ENCODE peak calls at places on chromosomes 7 and 10, in nine cellular contexts. D, Q, F, W, P, U, G, Z and N are unnamed samples.

GRCh38 chr10:88070080-88070880 is 206.9 kb downstream of the PTEN start:
- DNase-seq in D (no peak), Q (no peak), F (no peak), W (peak; percentile 11), P (no peak), U (no peak), G (peak; percentile 67), Z (no peak), N (no peak)

GRCh38 chr7:96995406-96996110 is 9.8 kb upstream of the DLX6 start:
- DNase-seq in D (no peak), Q (no peak), F (no peak), W (no peak), P (no peak), U (no peak), G (no peak), Z (no peak), N (no peak)

GRCh38 chr10:1376384-1376945 is 320.3 kb downstream of the WDR37 start:
- DNase-seq in D (no peak), Q (no peak), F (no peak), W (no peak), P (no peak), U (no peak), G (no peak), Z (no peak), N (no peak)

GRCh38 chr10:4545077-4545476 is 280.9 kb upstream of the AKR1E2 start:
- DNase-seq in D (peak; percentile 36), Q (no peak), F (no peak), W (no peak), P (no peak), U (no peak), G (no peak), Z (no peak), N (no peak)

GRCh38 chr7:159091480-159092475 is 52.9 kb downstream of the VIPR2 start:
- DNase-seq in D (no peak), Q (no peak), F (no peak), W (no peak), P (no peak), U (no peak), G (no peak), Z (no peak), N (no peak)

GRCh38 chr7:17773289-17773626 is 167.0 kb downstream of the SNX13 start:
- DNase-seq in D (peak; percentile 49), Q (peak; percentile 44), F (peak; percentile 53), W (peak; percentile 93), P (no peak), U (no peak), G (peak; percentile 93), Z (no peak), N (peak; percentile 17)

GRCh38 chr10:4983615-4984216 is 19.9 kb downstream of the AKR1C2 start:
- DNase-seq in D (no peak), Q (no peak), F (no peak), W (no peak), P (no peak), U (no peak), G (no peak), Z (no peak), N (no peak)

GRCh38 chr10:42959833-42960232 is 117.0 kb upstream of the RET start:
- DNase-seq in D (no peak), Q (no peak), F (no peak), W (no peak), P (peak; percentile 10), U (peak; percentile 4), G (no peak), Z (no peak), N (no peak)

GRCh38 chr10:11165591-11166543 is 148.2 kb downstream of the CELF2 start:
- DNase-seq in D (no peak), Q (no peak), F (peak; percentile 93), W (peak; percentile 19), P (peak; percentile 63), U (peak; percentile 70), G (no peak), Z (no peak), N (no peak)

GRCh38 chr10:79162861-79163662 is 94.3 kb downstream of the ZMIZ1 start:
- DNase-seq in D (no peak), Q (no peak), F (no peak), W (no peak), P (no peak), U (no peak), G (peak; percentile 54), Z (no peak), N (no peak)

GRCh38 chr10:97400665-97401454 is at the start of gene RRP12:
- DNase-seq in D (peak; percentile 91), Q (peak; percentile 76), F (peak; percentile 99), W (peak; percentile 99), P (peak; percentile 77), U (peak; percentile 61), G (peak; percentile 98), Z (peak; percentile 99), N (peak; percentile 95)
- TF ChIP-seq CTCF in D (peak; percentile 23), Q (peak; percentile 17), F (no peak), W (no peak), P (peak; percentile 15), U (no peak), G (peak; percentile 16), Z (no peak), N (peak; percentile 10)

GRCh38 chr7:4144801-4145470 is 537.2 kb upstream of the FOXK1 start:
- DNase-seq in D (no peak), Q (no peak), F (no peak), W (peak; percentile 8), P (peak; percentile 51), U (peak; percentile 42), G (peak; percentile 28), Z (no peak), N (no peak)
- H3K4me3 ChIP-seq in D (no peak overlapping the region), Q (no peak overlapping the region), F (no peak overlapping the region), W (no peak overlapping the region), P (peak overlapping the region; percentile 17), U (peak overlapping the region; percentile 37), G (no peak overlapping the region), Z (no peak overlapping the region), N (no peak overlapping the region)

GRCh38 chr7:100212631-100213286 is 7.0 kb upstream of the PVRIG start:
- DNase-seq in D (no peak), Q (no peak), F (no peak), W (no peak), P (no peak), U (no peak), G (no peak), Z (no peak), N (no peak)
- TF ChIP-seq CTCF in D (no peak), Q (no peak), F (no peak), W (no peak), P (no peak), U (no peak), G (no peak), Z (no peak), N (no peak)

GRCh38 chr10:17175551-17175950 is 25.9 kb downstream of the TRDMT1 start:
- DNase-seq in D (no peak), Q (no peak), F (no peak), W (peak; percentile 31), P (no peak), U (no peak), G (peak; percentile 24), Z (no peak), N (no peak)
- H3K4me3 ChIP-seq in D (no peak overlapping the region), Q (no peak overlapping the region), F (no peak overlapping the region), W (no peak overlapping the region), P (no peak overlapping the region), U (peak overlapping the region; percentile 45), G (no peak overlapping the region), Z (no peak overlapping the region), N (no peak overlapping the region)